ENCODE peak calls at places on chromosomes 5 and 9, in four cellular contexts. One of them, this sample, is unnamed.

GRCh38 chr9:105877719-105878118 is 183.4 kb downstream of the TMEM38B start:
- DNase-seq in mesenteric fat pad: no peak
- DNase-seq in pulmonary artery endothelial cell: no peak
- DNase-seq in C1 segment of cervical spinal cord: no peak
- DNase-seq in this sample: no peak

GRCh38 chr5:117741655-117742226 is 1167.1 kb upstream of the SEMA6A start:
- DNase-seq in mesenteric fat pad: no peak
- DNase-seq in pulmonary artery endothelial cell: no peak
- DNase-seq in C1 segment of cervical spinal cord: no peak
- DNase-seq in this sample: no peak

GRCh38 chr5:145971701-145972100 is 35.3 kb downstream of the SH3RF2 start:
- DNase-seq in mesenteric fat pad: no peak
- DNase-seq in pulmonary artery endothelial cell: no peak
- DNase-seq in C1 segment of cervical spinal cord: no peak
- DNase-seq in this sample: no peak

GRCh38 chr5:127934791-127935256 is 148.7 kb upstream of the SLC12A2 start:
- DNase-seq in mesenteric fat pad: no peak
- DNase-seq in pulmonary artery endothelial cell: no peak
- DNase-seq in C1 segment of cervical spinal cord: no peak
- DNase-seq in this sample: peak

GRCh38 chr5:137609122-137609521 is 110.0 kb upstream of the SPOCK1 start:
- DNase-seq in mesenteric fat pad: no peak
- DNase-seq in pulmonary artery endothelial cell: no peak
- DNase-seq in C1 segment of cervical spinal cord: no peak
- DNase-seq in this sample: peak

GRCh38 chr9:115165233-115165632 is 47.3 kb upstream of the TNC start:
- DNase-seq in mesenteric fat pad: no peak
- DNase-seq in pulmonary artery endothelial cell: no peak
- DNase-seq in C1 segment of cervical spinal cord: no peak
- DNase-seq in this sample: no peak

GRCh38 chr5:171858303-171858702 is 72.7 kb downstream of the SMIM23 start:
- DNase-seq in mesenteric fat pad: no peak
- DNase-seq in pulmonary artery endothelial cell: no peak
- DNase-seq in C1 segment of cervical spinal cord: no peak
- DNase-seq in this sample: no peak

GRCh38 chr9:115882911-115883310 is 270.7 kb upstream of the PAPPA start:
- DNase-seq in mesenteric fat pad: no peak
- DNase-seq in pulmonary artery endothelial cell: no peak
- DNase-seq in C1 segment of cervical spinal cord: no peak
- DNase-seq in this sample: no peak

GRCh38 chr9:112080831-112081542 is 94.1 kb downstream of the SUSD1 start:
- DNase-seq in mesenteric fat pad: no peak
- DNase-seq in pulmonary artery endothelial cell: no peak
- DNase-seq in C1 segment of cervical spinal cord: no peak
- DNase-seq in this sample: no peak

GRCh38 chr9:94612071-94612470 is 18.4 kb upstream of the FBP2 start:
- DNase-seq in mesenteric fat pad: no peak
- DNase-seq in pulmonary artery endothelial cell: no peak
- DNase-seq in C1 segment of cervical spinal cord: no peak
- DNase-seq in this sample: no peak

GRCh38 chr9:106752581-106752980 is 110.4 kb upstream of the ZNF462 start:
- DNase-seq in mesenteric fat pad: no peak
- DNase-seq in pulmonary artery endothelial cell: no peak
- DNase-seq in C1 segment of cervical spinal cord: no peak
- DNase-seq in this sample: no peak

GRCh38 chr5:39437469-39437868 is 12.7 kb upstream of the DAB2 start:
- DNase-seq in mesenteric fat pad: no peak
- DNase-seq in pulmonary artery endothelial cell: no peak
- DNase-seq in C1 segment of cervical spinal cord: no peak
- DNase-seq in this sample: no peak

GRCh38 chr5:60883229-60883628 is 39.2 kb upstream of the ELOVL7 start:
- DNase-seq in mesenteric fat pad: no peak
- DNase-seq in pulmonary artery endothelial cell: no peak
- DNase-seq in C1 segment of cervical spinal cord: no peak
- DNase-seq in this sample: no peak

GRCh38 chr9:89683626-89684025 is 78.8 kb downstream of the GADD45G start:
- DNase-seq in mesenteric fat pad: no peak
- DNase-seq in pulmonary artery endothelial cell: no peak
- DNase-seq in C1 segment of cervical spinal cord: no peak
- DNase-seq in this sample: no peak

GRCh38 chr5:51302358-51302757 is 80.9 kb upstream of the ISL1 start:
- DNase-seq in mesenteric fat pad: no peak
- DNase-seq in pulmonary artery endothelial cell: no peak
- DNase-seq in C1 segment of cervical spinal cord: no peak
- DNase-seq in this sample: no peak